ENCODE peak calls at places on chromosomes 16 and 17, in four cellular contexts. M is CD8-positive, alpha-beta T cell; V is heart left ventricle; W is psoas muscle. I is an unnamed sample.

GRCh38 chr17:67400193-67400592 is 23.1 kb downstream of the PITPNC1 start:
- DNase-seq in M (no peak), V (no peak), W (no peak), I (no peak)

GRCh38 chr17:49588726-49589555 is 13.3 kb downstream of the NXPH3 start:
- DNase-seq in M (no peak), V (no peak), W (no peak), I (no peak)

GRCh38 chr17:50211249-50212120 is 10.1 kb upstream of the COL1A1 start:
- DNase-seq in M (no peak), V (no peak), W (no peak), I (no peak)

GRCh38 chr17:31388770-31389672 is 2.5 kb upstream of the RAB11FIP4 start:
- DNase-seq in M (no peak), V (no peak), W (no peak), I (no peak)

GRCh38 chr16:87538160-87538559 is 45.3 kb upstream of the ZCCHC14 start:
- DNase-seq in M (no peak), V (no peak), W (no peak), I (no peak)

GRCh38 chr17:21209511-21210175 is 4.3 kb downstream of the TMEM11 start:
- DNase-seq in M (no peak), V (no peak), W (peak), I (peak)

GRCh38 chr16:72434159-72434558 is 262.2 kb upstream of the PMFBP1 start:
- DNase-seq in M (no peak), V (no peak), W (no peak), I (no peak)

GRCh38 chr17:8173056-8173870 is 2.9 kb downstream of the TMEM107 start:
- DNase-seq in M (no peak), V (peak), W (peak), I (peak)

GRCh38 chr17:77140166-77140877 is 447 bp upstream of the SEC14L1 start:
- DNase-seq in M (peak), V (peak), W (peak), I (peak)

GRCh38 chr17:39527220-39527813 is 66.0 kb downstream of the CDK12 start:
- DNase-seq in M (no peak), V (no peak), W (no peak), I (no peak)

GRCh38 chr17:82859431-82860403 is 19.9 kb upstream of the ZNF750 start:
- DNase-seq in M (no peak), V (no peak), W (peak), I (no peak)

GRCh38 chr17:70775667-70776066 is 606.3 kb downstream of the KCNJ2 start:
- DNase-seq in M (no peak), V (no peak), W (no peak), I (no peak)

GRCh38 chr17:3657588-3657869 is 10.8 kb downstream of the TAX1BP3 start:
- DNase-seq in M (no peak), V (no peak), W (no peak), I (no peak)

GRCh38 chr17:63096426-63096825 is 130.4 kb downstream of the TANC2 start:
- DNase-seq in M (no peak), V (no peak), W (no peak), I (no peak)

GRCh38 chr16:27486344-27486743 is 63.4 kb downstream of the GTF3C1 start:
- DNase-seq in M (no peak), V (no peak), W (no peak), I (no peak)

GRCh38 chr17:72600934-72601333 is 480.1 kb downstream of the SOX9 start:
- DNase-seq in M (no peak), V (no peak), W (no peak), I (no peak)

GRCh38 chr17:42775534-42776098 is 2.4 kb downstream of the VPS25 start:
- DNase-seq in M (no peak), V (no peak), W (no peak), I (no peak)

GRCh38 chr17:43846963-43847369 is at the start of gene CD300LG:
- DNase-seq in M (no peak), V (peak), W (peak), I (no peak)

GRCh38 chr16:77807-78443 is at the start of gene MPG:
- DNase-seq in M (peak), V (peak), W (peak), I (peak)

GRCh38 chr16:12420661-12421209 is 383.0 kb downstream of the CPPED1 start:
- DNase-seq in M (no peak), V (no peak), W (no peak), I (no peak)

GRCh38 chr16:82007189-82007588 is 4.1 kb downstream of the SDR42E1 start:
- DNase-seq in M (no peak), V (no peak), W (no peak), I (no peak)

GRCh38 chr16:11299865-11300559 is 18.9 kb upstream of the PRM1 start:
- DNase-seq in M (no peak), V (no peak), W (no peak), I (no peak)

GRCh38 chr17:72110231-72110952 is 10.4 kb upstream of the SOX9 start:
- DNase-seq in M (no peak), V (no peak), W (no peak), I (no peak)

GRCh38 chr16:58378401-58378800 is 13.9 kb upstream of the GINS3 start:
- DNase-seq in M (no peak), V (no peak), W (no peak), I (no peak)

DNA sequence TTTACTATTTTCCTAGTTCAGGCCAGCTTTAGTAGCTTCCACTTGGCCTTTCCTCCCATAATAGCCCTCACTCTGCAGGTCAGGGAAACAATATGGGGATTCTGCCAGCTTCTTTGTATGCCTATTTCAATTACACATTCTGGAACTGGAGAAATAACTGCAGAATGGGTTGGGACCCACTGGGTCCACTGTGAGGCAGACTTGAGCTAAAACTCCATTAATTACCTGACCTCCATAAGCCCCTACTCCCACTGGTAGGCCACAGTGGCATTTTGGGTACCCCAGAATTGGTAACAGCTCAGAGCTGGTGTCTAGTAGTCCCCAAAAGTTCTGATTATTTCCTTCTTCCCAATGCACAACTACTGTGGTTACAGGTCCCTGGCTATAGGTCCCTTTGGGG is 16.7 kb upstream of the TENT4B start:
- DNase-seq in M (no peak), V (no peak), W (no peak), I (no peak)
- TF ChIP-seq CTCF in M (no peak), V (no peak), W (no peak), I (no peak)

GRCh38 chr16:69513180-69513966 is 52.4 kb upstream of the NFAT5 start:
- DNase-seq in M (no peak), V (no peak), W (no peak), I (no peak)
- H3K27ac ChIP-seq in M (no peak), V (no peak), W (no peak), I (no peak)

DNA sequence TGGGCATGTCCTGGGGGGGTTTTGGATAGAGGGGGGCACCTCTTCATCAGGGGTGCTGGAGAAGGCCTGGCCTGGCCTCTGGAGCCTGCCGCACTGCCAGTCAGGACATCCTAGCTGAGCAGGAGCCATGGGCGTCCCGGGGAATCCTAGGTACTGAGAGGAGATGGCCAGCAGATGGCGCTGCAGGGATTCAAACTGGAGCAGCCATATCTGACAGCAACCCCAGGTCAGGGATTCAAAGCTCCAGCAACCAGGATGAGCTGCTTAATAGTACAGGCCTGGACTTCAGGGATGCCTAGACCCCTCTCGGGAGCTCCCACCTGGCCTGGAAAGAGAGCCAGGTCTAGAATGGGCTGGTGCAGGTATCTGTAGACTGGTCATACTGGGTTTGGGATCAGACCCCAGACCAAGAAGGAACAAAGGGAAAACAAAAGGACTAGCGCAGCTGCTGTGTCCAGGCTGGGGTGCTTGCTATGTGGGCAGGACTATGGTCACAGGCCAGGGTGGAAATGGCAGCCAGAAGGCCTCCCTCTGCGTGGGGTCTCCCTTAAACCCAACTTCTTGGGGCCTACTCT is 306.9 kb upstream of the RBFOX1 start:
- DNase-seq in M (no peak), V (peak), W (peak), I (peak)
- TF ChIP-seq CTCF in M (no peak), V (peak), W (peak), I (peak)

DNA sequence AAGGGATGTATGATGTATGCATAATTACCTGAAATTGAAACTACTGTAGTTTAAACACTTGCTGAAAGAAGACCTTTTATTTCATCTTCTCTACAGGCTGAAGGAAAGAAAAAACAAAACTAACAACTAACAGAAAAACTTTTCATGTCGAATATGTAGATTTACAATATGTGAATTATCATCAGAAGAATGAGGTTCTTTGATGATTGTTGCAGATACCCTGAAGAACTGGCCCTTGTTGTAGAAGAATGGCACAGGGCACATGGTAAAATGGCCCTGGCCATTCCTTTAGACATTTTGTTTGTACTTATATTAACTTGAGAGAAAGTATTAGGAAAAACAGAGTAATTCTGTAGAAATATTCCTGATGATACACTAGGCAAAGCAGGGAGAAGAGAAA is 443.8 kb downstream of the MAF start:
- DNase-seq in M (no peak), V (no peak), W (no peak), I (no peak)
- H3K27ac ChIP-seq in M (no peak), V (no peak), W (no peak), I (no peak)

I was measured in lung.